ENCODE peak calls at places on chromosome 22, in seven cellular contexts. Z, F, J, M, B, D and T are unnamed samples.

GRCh38 chr22:42769574-42770447 is 49.1 kb upstream of the A4GALT start:
- DNase-seq in Z (no peak), F (no peak), J (peak; percentile 76), M (no peak), B (peak; percentile 86), D (no peak), T (no peak)

GRCh38 chr22:49785841-49786451 is 41.7 kb downstream of the BRD1 start:
- DNase-seq in Z (no peak), F (no peak), J (no peak), M (no peak), B (no peak), D (no peak), T (no peak)

GRCh38 chr22:29043906-29044575 is 17.6 kb downstream of the C22orf31 start:
- DNase-seq in Z (no peak), F (no peak), J (no peak), M (no peak), B (peak; percentile 78), D (no peak), T (no peak)

GRCh38 chr22:41411021-41411851 is 29.5 kb downstream of the TEF start:
- DNase-seq in Z (no peak), F (no peak), J (no peak), M (peak; percentile 15), B (no peak), D (no peak), T (no peak)

GRCh38 chr22:39703890-39704658 is 133.5 kb downstream of the CACNA1I start:
- DNase-seq in Z (no peak), F (no peak), J (peak; percentile 18), M (no peak), B (no peak), D (no peak), T (no peak)

GRCh38 chr22:19149047-19149883 is 827 bp downstream of the GSC2 start:
- DNase-seq in Z (no peak), F (no peak), J (no peak), M (no peak), B (peak; percentile 21), D (peak; percentile 20), T (peak; percentile 30)

GRCh38 chr22:17159504-17159951 is 451 bp upstream of the HDHD5 start:
- DNase-seq in Z (peak; percentile 75), F (peak; percentile 51), J (peak; percentile 58), M (peak; percentile 64), B (peak; percentile 72), D (no peak), T (peak; percentile 55)

GRCh38 chr22:23685205-23685784 is 5.5 kb upstream of the RGL4 start:
- DNase-seq in Z (no peak), F (no peak), J (no peak), M (no peak), B (no peak), D (no peak), T (no peak)

GRCh38 chr22:33821290-33821689 is 99.0 kb downstream of the LARGE1 start:
- DNase-seq in Z (no peak), F (no peak), J (no peak), M (no peak), B (no peak), D (no peak), T (no peak)

GRCh38 chr22:21735198-21736083 is at the start of gene YPEL1:
- DNase-seq in Z (peak; percentile 93), F (peak; percentile 99), J (peak; percentile 98), M (peak; percentile 94), B (peak; percentile 99), D (peak; percentile 96), T (peak; percentile 94)

GRCh38 chr22:20054485-20054884 is 25.6 kb upstream of the DGCR8 start:
- DNase-seq in Z (no peak), F (no peak), J (no peak), M (no peak), B (no peak), D (no peak), T (no peak)

GRCh38 chr22:37640591-37641250 is 1.3 kb downstream of the SH3BP1 start:
- DNase-seq in Z (no peak), F (no peak), J (no peak), M (no peak), B (no peak), D (no peak), T (peak; percentile 13)

GRCh38 chr22:39175127-39176066 is 22.9 kb upstream of the CBX7 start:
- DNase-seq in Z (no peak), F (no peak), J (no peak), M (no peak), B (no peak), D (no peak), T (no peak)

GRCh38 chr22:22796729-22797128 is 90.9 kb upstream of the IGLL5 start:
- DNase-seq in Z (no peak), F (no peak), J (no peak), M (no peak), B (no peak), D (no peak), T (no peak)

GRCh38 chr22:46604306-46604690 is 15.9 kb upstream of the GRAMD4 start:
- DNase-seq in Z (no peak), F (no peak), J (no peak), M (no peak), B (no peak), D (peak; percentile 26), T (no peak)

GRCh38 chr22:50030315-50031188 is 18.0 kb upstream of the IL17REL start:
- DNase-seq in Z (no peak), F (peak; percentile 33), J (peak; percentile 82), M (peak; percentile 52), B (peak; percentile 86), D (peak; percentile 65), T (peak; percentile 71)

GRCh38 chr22:49056301-49056700 is 771.4 kb downstream of the BRD1 start:
- DNase-seq in Z (no peak), F (no peak), J (no peak), M (no peak), B (no peak), D (no peak), T (no peak)

GRCh38 chr22:44171486-44172076 is 9.1 kb upstream of the PARVG start:
- DNase-seq in Z (no peak), F (no peak), J (no peak), M (no peak), B (no peak), D (no peak), T (no peak)

GRCh38 chr22:41445171-41446056 is 1.2 kb downstream of the TOB2 start:
- DNase-seq in Z (no peak), F (no peak), J (peak; percentile 45), M (peak; percentile 27), B (peak; percentile 33), D (peak; percentile 48), T (peak; percentile 41)

GRCh38 chr22:47199261-47199948 is 437.0 kb downstream of the TBC1D22A start:
- DNase-seq in Z (no peak), F (no peak), J (no peak), M (no peak), B (no peak), D (no peak), T (no peak)

GRCh38 chr22:39651783-39652058 is 81.2 kb downstream of the CACNA1I start:
- DNase-seq in Z (no peak), F (no peak), J (no peak), M (no peak), B (no peak), D (no peak), T (no peak)

GRCh38 chr22:22086501-22087158 is 104.0 kb upstream of the TOP3B start:
- DNase-seq in Z (no peak), F (no peak), J (no peak), M (no peak), B (no peak), D (no peak), T (no peak)

GRCh38 chr22:49372111-49372529 is 455.6 kb downstream of the BRD1 start:
- DNase-seq in Z (no peak), F (no peak), J (no peak), M (no peak), B (no peak), D (no peak), T (no peak)

GRCh38 chr22:18998998-18999397 is 62.9 kb upstream of the PRODH start:
- DNase-seq in Z (no peak), F (no peak), J (no peak), M (no peak), B (no peak), D (no peak), T (no peak)

GRCh38 chr22:45036154-45036553 is 26.3 kb upstream of the PHF21B start:
- DNase-seq in Z (no peak), F (peak; percentile 61), J (no peak), M (peak; percentile 62), B (peak; percentile 73), D (no peak), T (no peak)

GRCh38 chr22:44587004-44587793 is 89.2 kb upstream of the RTL6 start:
- DNase-seq in Z (no peak), F (no peak), J (peak; percentile 44), M (no peak), B (peak; percentile 63), D (no peak), T (no peak)

GRCh38 chr22:35615156-35615555 is 2.0 kb downstream of the MB start:
- DNase-seq in Z (no peak), F (no peak), J (no peak), M (no peak), B (no peak), D (no peak), T (no peak)

GRCh38 chr22:48755332-48755949 is 1072.2 kb downstream of the BRD1 start:
- DNase-seq in Z (no peak), F (no peak), J (no peak), M (no peak), B (no peak), D (no peak), T (no peak)

GRCh38 chr22:47286590-47286989 is 524.1 kb downstream of the TBC1D22A start:
- DNase-seq in Z (no peak), F (no peak), J (no peak), M (no peak), B (no peak), D (no peak), T (no peak)

GRCh38 chr22:31829505-31829904 is 75.7 kb downstream of the DEPDC5 start:
- DNase-seq in Z (no peak), F (no peak), J (no peak), M (no peak), B (peak; percentile 87), D (no peak), T (no peak)

GRCh38 chr22:19122752-19123492 is 710 bp upstream of the DGCR2 start:
- DNase-seq in Z (no peak), F (no peak), J (peak; percentile 52), M (no peak), B (peak; percentile 45), D (no peak), T (no peak)

GRCh38 chr22:40904101-40904500 is 42.2 kb upstream of the DNAJB7 start:
- DNase-seq in Z (no peak), F (no peak), J (no peak), M (no peak), B (no peak), D (no peak), T (no peak)

GRCh38 chr22:19360862-19361261 is 69.3 kb upstream of the CLTCL1 start:
- DNase-seq in Z (no peak), F (no peak), J (no peak), M (no peak), B (no peak), D (no peak), T (no peak)

GRCh38 chr22:22235564-22235963 is 9.0 kb upstream of the VPREB1 start:
- DNase-seq in Z (no peak), F (no peak), J (peak; percentile 68), M (no peak), B (peak; percentile 11), D (no peak), T (peak; percentile 9)

GRCh38 chr22:30208631-30209603 is 37.6 kb downstream of the LIF start:
- DNase-seq in Z (peak; percentile 38), F (no peak), J (peak; percentile 49), M (no peak), B (peak; percentile 77), D (no peak), T (no peak)

GRCh38 chr22:33126881-33127280 is 68.7 kb upstream of the SYN3 start:
- DNase-seq in Z (no peak), F (no peak), J (no peak), M (no peak), B (no peak), D (no peak), T (no peak)

GRCh38 chr22:49964493-49965290 is 4.1 kb downstream of the PIM3 start:
- DNase-seq in Z (no peak), F (no peak), J (no peak), M (no peak), B (no peak), D (no peak), T (no peak)